ENCODE peak calls at places on chromosomes 2 and 18, in six cellular contexts. One of them, this sample, is unnamed.

GRCh38 chr2:132503621-132504200 is 87.1 kb downstream of the GPR39 start:
- DNase-seq in colonic mucosa: no peak
- DNase-seq in heart left ventricle: no peak
- DNase-seq in adrenal gland: no peak
- DNase-seq in tibial nerve: no peak
- DNase-seq in breast epithelium: no peak
- DNase-seq in this sample: peak; percentile 63

GRCh38 chr2:120771556-120772208 is 36.0 kb downstream of the GLI2 start:
- DNase-seq in breast epithelium: no peak
- DNase-seq in tibial nerve: no peak
- DNase-seq in heart left ventricle: peak; percentile 79
- DNase-seq in adrenal gland: peak; percentile 48
- DNase-seq in colonic mucosa: peak; percentile 45
- DNase-seq in this sample: peak; percentile 99

GRCh38 chr2:216574046-216574445 is 59.2 kb upstream of the IGFBP2 start:
- DNase-seq in breast epithelium: no peak
- DNase-seq in adrenal gland: no peak
- DNase-seq in heart left ventricle: no peak
- DNase-seq in colonic mucosa: no peak
- DNase-seq in tibial nerve: no peak
- DNase-seq in this sample: peak; percentile 93

GRCh38 chr18:71075147-71075546 is 786.3 kb downstream of the SOCS6 start:
- DNase-seq in breast epithelium: no peak
- DNase-seq in adrenal gland: no peak
- DNase-seq in heart left ventricle: no peak
- DNase-seq in tibial nerve: no peak
- DNase-seq in colonic mucosa: no peak
- DNase-seq in this sample: no peak

GRCh38 chr18:48002933-48003365 is 72.5 kb upstream of the SMAD2 start:
- DNase-seq in breast epithelium: peak; percentile 68
- DNase-seq in tibial nerve: no peak
- DNase-seq in colonic mucosa: peak; percentile 75
- DNase-seq in heart left ventricle: peak; percentile 90
- DNase-seq in adrenal gland: peak; percentile 98
- DNase-seq in this sample: peak; percentile 91

GRCh38 chr2:20992201-20992711 is 51.6 kb downstream of the APOB start:
- DNase-seq in colonic mucosa: no peak
- DNase-seq in adrenal gland: no peak
- DNase-seq in tibial nerve: no peak
- DNase-seq in heart left ventricle: no peak
- DNase-seq in breast epithelium: no peak
- DNase-seq in this sample: no peak

GRCh38 chr2:47069628-47070154 is 85.4 kb downstream of the STPG4 start:
- DNase-seq in breast epithelium: peak; percentile 96
- DNase-seq in heart left ventricle: peak; percentile 84
- DNase-seq in colonic mucosa: peak; percentile 93
- DNase-seq in tibial nerve: peak; percentile 49
- DNase-seq in adrenal gland: peak; percentile 43
- DNase-seq in this sample: peak; percentile 88

GRCh38 chr2:95274291-95275150 is at the start of gene PROM2:
- DNase-seq in breast epithelium: peak; percentile 89
- DNase-seq in tibial nerve: no peak
- DNase-seq in adrenal gland: peak; percentile 6
- DNase-seq in heart left ventricle: peak; percentile 16
- DNase-seq in colonic mucosa: peak; percentile 91
- DNase-seq in this sample: peak; percentile 44

GRCh38 chr2:63047534-63048281 is 2.9 kb upstream of the OTX1 start:
- DNase-seq in tibial nerve: no peak
- DNase-seq in breast epithelium: no peak
- DNase-seq in colonic mucosa: peak; percentile 19
- DNase-seq in heart left ventricle: peak; percentile 28
- DNase-seq in adrenal gland: no peak
- DNase-seq in this sample: peak; percentile 54

GRCh38 chr2:80105020-80105419 is 199.5 kb downstream of the LRRTM1 start:
- DNase-seq in colonic mucosa: no peak
- DNase-seq in breast epithelium: no peak
- DNase-seq in heart left ventricle: no peak
- DNase-seq in tibial nerve: no peak
- DNase-seq in adrenal gland: no peak
- DNase-seq in this sample: no peak

GRCh38 chr2:84963692-84964405 is 7.1 kb upstream of the KCMF1 start:
- DNase-seq in breast epithelium: no peak
- DNase-seq in adrenal gland: peak; percentile 20
- DNase-seq in tibial nerve: no peak
- DNase-seq in heart left ventricle: no peak
- DNase-seq in colonic mucosa: no peak
- DNase-seq in this sample: no peak

GRCh38 chr2:105765415-105766299 is 20.9 kb downstream of the NCK2 start:
- DNase-seq in heart left ventricle: no peak
- DNase-seq in adrenal gland: no peak
- DNase-seq in colonic mucosa: no peak
- DNase-seq in breast epithelium: no peak
- DNase-seq in tibial nerve: no peak
- DNase-seq in this sample: no peak

GRCh38 chr18:21489119-21489750 is 111.3 kb downstream of the ESCO1 start:
- DNase-seq in breast epithelium: no peak
- DNase-seq in adrenal gland: peak; percentile 52
- DNase-seq in heart left ventricle: no peak
- DNase-seq in colonic mucosa: peak; percentile 49
- DNase-seq in tibial nerve: no peak
- DNase-seq in this sample: peak; percentile 93

GRCh38 chr18:39648616-39649015 is 2083.0 kb upstream of the CELF4 start:
- DNase-seq in colonic mucosa: no peak
- DNase-seq in heart left ventricle: no peak
- DNase-seq in adrenal gland: no peak
- DNase-seq in breast epithelium: no peak
- DNase-seq in tibial nerve: no peak
- DNase-seq in this sample: no peak

GRCh38 chr2:136183095-136183494 is 65.1 kb upstream of the CXCR4 start:
- DNase-seq in colonic mucosa: no peak
- DNase-seq in breast epithelium: no peak
- DNase-seq in tibial nerve: no peak
- DNase-seq in heart left ventricle: no peak
- DNase-seq in adrenal gland: no peak
- DNase-seq in this sample: no peak

GRCh38 chr2:119496682-119497081 is 27.6 kb downstream of the SCTR start:
- DNase-seq in heart left ventricle: no peak
- DNase-seq in breast epithelium: no peak
- DNase-seq in tibial nerve: no peak
- DNase-seq in adrenal gland: no peak
- DNase-seq in colonic mucosa: no peak
- DNase-seq in this sample: no peak

GRCh38 chr2:105653313-105653712 is 91.4 kb upstream of the NCK2 start:
- DNase-seq in colonic mucosa: no peak
- DNase-seq in tibial nerve: no peak
- DNase-seq in breast epithelium: no peak
- DNase-seq in adrenal gland: no peak
- DNase-seq in heart left ventricle: no peak
- DNase-seq in this sample: no peak

GRCh38 chr2:112579280-112579679 is 5.1 kb upstream of the CHCHD5 start:
- DNase-seq in adrenal gland: peak; percentile 32
- DNase-seq in tibial nerve: no peak
- DNase-seq in breast epithelium: no peak
- DNase-seq in colonic mucosa: no peak
- DNase-seq in heart left ventricle: no peak
- DNase-seq in this sample: no peak

DNA sequence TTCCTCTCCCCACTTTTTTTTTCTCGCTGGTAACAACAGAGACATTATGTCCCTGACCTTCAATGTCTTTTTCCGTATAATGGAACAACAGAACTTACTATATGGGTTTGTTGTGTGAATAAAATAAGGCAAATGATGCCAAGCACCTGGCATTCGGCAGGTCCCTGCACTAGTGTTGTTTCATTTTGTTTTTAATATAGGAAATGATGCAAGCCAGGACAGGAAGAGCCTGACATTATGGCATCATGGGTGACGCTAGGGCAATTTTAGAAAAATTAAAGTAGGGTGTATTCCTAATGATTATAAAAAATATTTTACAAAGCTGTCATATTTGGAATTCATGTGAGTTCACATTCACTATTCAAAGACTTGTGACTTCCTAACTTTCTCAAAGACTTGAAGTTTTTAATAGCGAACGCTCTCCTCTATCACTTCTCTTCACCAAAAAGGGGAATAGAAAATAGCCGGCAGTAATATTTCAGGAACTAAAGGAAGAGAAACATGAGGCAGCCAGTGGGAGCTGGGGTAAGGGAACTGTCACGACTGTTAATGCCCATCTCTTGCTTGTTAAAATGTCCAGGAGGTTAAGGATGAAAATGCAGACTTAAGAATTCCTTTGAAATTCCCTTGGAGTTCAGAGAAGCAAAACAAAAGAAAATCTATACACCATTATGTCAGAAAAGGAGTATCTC is 60.4 kb downstream of the DPP4 start:
- DNase-seq in breast epithelium: no peak
- DNase-seq in colonic mucosa: no peak
- DNase-seq in tibial nerve: no peak
- DNase-seq in adrenal gland: no peak
- DNase-seq in heart left ventricle: no peak
- DNase-seq in this sample: no peak
- H3K27ac ChIP-seq in breast epithelium: no peak overlapping the region
- H3K27ac ChIP-seq in colonic mucosa: no peak overlapping the region
- H3K27ac ChIP-seq in tibial nerve: peak overlapping the region; percentile 28
- H3K27ac ChIP-seq in adrenal gland: no peak overlapping the region
- H3K27ac ChIP-seq in heart left ventricle: peak overlapping the region; percentile 0
- H3K27ac ChIP-seq in this sample: no peak overlapping the region

GRCh38 chr18:28193177-28193778 is 16.3 kb upstream of the CDH2 start:
- DNase-seq in tibial nerve: no peak
- DNase-seq in breast epithelium: no peak
- DNase-seq in adrenal gland: no peak
- DNase-seq in heart left ventricle: no peak
- DNase-seq in colonic mucosa: no peak
- DNase-seq in this sample: no peak

GRCh38 chr18:28185121-28185520 is 8.2 kb upstream of the CDH2 start:
- DNase-seq in adrenal gland: no peak
- DNase-seq in colonic mucosa: no peak
- DNase-seq in tibial nerve: no peak
- DNase-seq in heart left ventricle: no peak
- DNase-seq in breast epithelium: no peak
- DNase-seq in this sample: no peak

DNA sequence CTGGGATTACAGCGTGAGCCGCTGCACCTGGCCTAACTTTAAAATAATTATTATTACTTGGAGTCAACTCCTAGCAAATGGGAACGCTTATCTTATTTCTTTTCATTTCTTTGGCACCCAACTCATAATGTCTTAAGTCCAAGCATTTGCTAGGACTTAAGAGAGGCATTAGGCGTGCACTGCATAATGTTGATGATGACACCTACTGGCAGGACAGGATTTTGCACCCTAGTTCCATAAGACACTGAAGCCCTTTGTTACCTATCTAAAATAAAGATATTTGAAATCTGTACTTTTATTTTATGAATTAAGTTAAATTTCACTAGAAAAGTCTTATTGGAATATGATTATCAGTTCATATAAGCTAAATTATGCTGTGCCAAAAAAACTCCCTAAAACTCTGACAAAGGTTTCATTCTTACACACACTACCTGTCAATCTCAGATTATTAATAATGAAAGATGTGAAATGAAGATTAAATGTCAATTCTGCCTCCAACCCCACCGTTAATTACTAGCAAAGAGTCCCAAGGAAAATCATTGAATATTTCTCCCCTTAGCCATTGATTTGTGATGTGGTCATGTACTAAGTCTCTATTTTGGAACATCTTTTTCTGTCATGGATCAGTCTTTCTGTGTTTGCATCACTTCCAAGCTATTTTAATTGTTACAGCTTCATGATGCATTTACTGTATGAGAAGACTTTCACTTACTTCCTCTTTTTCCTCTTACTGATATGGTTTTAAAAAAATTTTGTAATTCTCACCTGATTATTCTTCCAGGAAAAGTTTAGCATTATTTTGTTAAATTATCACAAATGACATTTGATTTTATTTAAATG is 12.7 kb upstream of the CDH2 start:
- DNase-seq in tibial nerve: no peak
- DNase-seq in breast epithelium: no peak
- DNase-seq in adrenal gland: peak; percentile 33
- DNase-seq in heart left ventricle: no peak
- DNase-seq in colonic mucosa: peak; percentile 31
- DNase-seq in this sample: peak; percentile 57
- H3K4me3 ChIP-seq in tibial nerve: no peak overlapping the region
- H3K4me3 ChIP-seq in breast epithelium: no peak overlapping the region
- H3K4me3 ChIP-seq in adrenal gland: no peak overlapping the region
- H3K4me3 ChIP-seq in heart left ventricle: no peak overlapping the region
- H3K4me3 ChIP-seq in colonic mucosa: no peak overlapping the region
- H3K4me3 ChIP-seq in this sample: no peak overlapping the region

GRCh38 chr2:54615832-54616534 is 107.5 kb upstream of the EML6 start:
- DNase-seq in adrenal gland: no peak
- DNase-seq in tibial nerve: no peak
- DNase-seq in heart left ventricle: no peak
- DNase-seq in breast epithelium: no peak
- DNase-seq in colonic mucosa: no peak
- DNase-seq in this sample: no peak

GRCh38 chr2:54620948-54621347 is 102.5 kb upstream of the EML6 start:
- DNase-seq in heart left ventricle: no peak
- DNase-seq in breast epithelium: no peak
- DNase-seq in tibial nerve: no peak
- DNase-seq in adrenal gland: no peak
- DNase-seq in colonic mucosa: no peak
- DNase-seq in this sample: no peak

GRCh38 chr2:54617409-54617808 is 106.1 kb upstream of the EML6 start:
- DNase-seq in breast epithelium: no peak
- DNase-seq in adrenal gland: no peak
- DNase-seq in colonic mucosa: no peak
- DNase-seq in tibial nerve: no peak
- DNase-seq in heart left ventricle: no peak
- DNase-seq in this sample: no peak

GRCh38 chr2:54619660-54620231 is 103.7 kb upstream of the EML6 start:
- DNase-seq in adrenal gland: no peak
- DNase-seq in heart left ventricle: no peak
- DNase-seq in colonic mucosa: no peak
- DNase-seq in tibial nerve: no peak
- DNase-seq in breast epithelium: no peak
- DNase-seq in this sample: no peak

GRCh38 chr2:54618646-54619565 is 104.6 kb upstream of the EML6 start:
- DNase-seq in breast epithelium: no peak
- DNase-seq in tibial nerve: no peak
- DNase-seq in colonic mucosa: no peak
- DNase-seq in adrenal gland: peak; percentile 63
- DNase-seq in heart left ventricle: no peak
- DNase-seq in this sample: no peak
- H3K27ac ChIP-seq in breast epithelium: peak overlapping the region; percentile 67
- H3K27ac ChIP-seq in tibial nerve: peak overlapping the region; percentile 53
- H3K27ac ChIP-seq in colonic mucosa: no peak overlapping the region
- H3K27ac ChIP-seq in adrenal gland: peak overlapping the region; percentile 88
- H3K27ac ChIP-seq in heart left ventricle: peak overlapping the region; percentile 68
- H3K27ac ChIP-seq in this sample: peak overlapping the region; percentile 35

GRCh38 chr2:230827774-230828271 is 36.9 kb upstream of the ITM2C start:
- DNase-seq in tibial nerve: no peak
- DNase-seq in breast epithelium: no peak
- DNase-seq in heart left ventricle: no peak
- DNase-seq in adrenal gland: no peak
- DNase-seq in colonic mucosa: no peak
- DNase-seq in this sample: no peak
- H3K4me3 ChIP-seq in tibial nerve: no peak overlapping the region
- H3K4me3 ChIP-seq in breast epithelium: peak overlapping the region; percentile 10
- H3K4me3 ChIP-seq in heart left ventricle: peak overlapping the region; percentile 40
- H3K4me3 ChIP-seq in adrenal gland: no peak overlapping the region
- H3K4me3 ChIP-seq in colonic mucosa: peak overlapping the region; percentile 42
- H3K4me3 ChIP-seq in this sample: peak overlapping the region; percentile 37

GRCh38 chr18:54774971-54775665 is 53.2 kb upstream of the RAB27B start:
- DNase-seq in colonic mucosa: no peak
- DNase-seq in heart left ventricle: no peak
- DNase-seq in adrenal gland: no peak
- DNase-seq in breast epithelium: no peak
- DNase-seq in tibial nerve: no peak
- DNase-seq in this sample: no peak
- H3K27ac ChIP-seq in colonic mucosa: no peak overlapping the region
- H3K27ac ChIP-seq in heart left ventricle: no peak overlapping the region
- H3K27ac ChIP-seq in adrenal gland: no peak overlapping the region
- H3K27ac ChIP-seq in breast epithelium: peak overlapping the region; percentile 23
- H3K27ac ChIP-seq in tibial nerve: peak overlapping the region; percentile 5
- H3K27ac ChIP-seq in this sample: peak overlapping the region; percentile 100

This sample was measured in osteoblast.